ENCODE peak calls at places on chromosomes 16 and 17, in six cellular contexts. O is RCC 7860; Z is stimulated activated CD4-positive, alpha-beta T cell treated with anti-CD3 and anti-CD28 coated beads, Interleukin-1b, Interleukin-23, amount 100 ng/mL, for 24 hours; R is HFFc6; I is AG10803; Q is EL. V is an unnamed sample.
A peak's percentile ranks its signal among the peaks of the same experiment; 100 is the strongest.

GRCh38 chr17:74453665-74454196 is 12.7 kb upstream of the CD300A start:
- DNase-seq in O (no peak), Z (no peak), R (no peak), I (no peak), Q (peak; percentile 61), V (peak; percentile 45)

GRCh38 chr17:51045616-51046526 is 74.8 kb downstream of the SPAG9 start:
- DNase-seq in O (no peak), Z (no peak), R (no peak), I (peak; percentile 43), Q (no peak), V (no peak)

GRCh38 chr17:81741049-81741593 is 29.0 kb downstream of the SLC25A10 start:
- DNase-seq in O (no peak), Z (no peak), R (no peak), I (no peak), Q (no peak), V (no peak)

GRCh38 chr16:89796104-89796503 is 20.3 kb downstream of the FANCA start:
- DNase-seq in O (no peak), Z (no peak), R (no peak), I (no peak), Q (no peak), V (no peak)

GRCh38 chr16:49930841-49931240 is 74.9 kb upstream of the ZNF423 start:
- DNase-seq in O (no peak), Z (no peak), R (no peak), I (no peak), Q (no peak), V (no peak)

GRCh38 chr16:80718480-80719220 is 85.7 kb downstream of the CDYL2 start:
- DNase-seq in O (no peak), Z (no peak), R (peak; percentile 34), I (peak; percentile 38), Q (no peak), V (no peak)

GRCh38 chr17:4175921-4176802 is 33.2 kb downstream of the CYB5D2 start:
- DNase-seq in O (no peak), Z (no peak), R (peak; percentile 53), I (no peak), Q (peak; percentile 31), V (peak; percentile 34)

GRCh38 chr17:1515640-1516402 is 591 bp downstream of the INPP5K start:
- DNase-seq in O (peak; percentile 50), Z (no peak), R (peak; percentile 83), I (peak; percentile 89), Q (peak; percentile 89), V (peak; percentile 36)

GRCh38 chr16:72198641-72199250 is 26.8 kb upstream of the PMFBP1 start:
- DNase-seq in O (no peak), Z (no peak), R (no peak), I (no peak), Q (no peak), V (no peak)

GRCh38 chr16:57680842-57681241 is 12.7 kb downstream of the ADGRG3 start:
- DNase-seq in O (no peak), Z (no peak), R (no peak), I (no peak), Q (no peak), V (no peak)

GRCh38 chr17:68288375-68288774 is 2.6 kb downstream of the SLC16A6 start:
- DNase-seq in O (peak; percentile 23), Z (no peak), R (no peak), I (no peak), Q (peak; percentile 15), V (no peak)

GRCh38 chr16:1993731-1994131 is 4.0 kb downstream of the SYNGR3 start:
- DNase-seq in O (peak; percentile 67), Z (no peak), R (peak; percentile 6), I (peak; percentile 44), Q (no peak), V (no peak)

GRCh38 chr17:49519781-49520180 is 24.7 kb downstream of the NGFR start:
- DNase-seq in O (no peak), Z (no peak), R (no peak), I (no peak), Q (no peak), V (no peak)

GRCh38 chr16:82236875-82237274 is 66.9 kb upstream of the MPHOSPH6 start:
- DNase-seq in O (no peak), Z (no peak), R (no peak), I (no peak), Q (no peak), V (no peak)

GRCh38 chr16:20311548-20311947 is 15.8 kb downstream of the GP2 start:
- DNase-seq in O (no peak), Z (no peak), R (no peak), I (no peak), Q (no peak), V (no peak)

V was measured in T follicular helper cell.